ENCODE peak calls at places on chromosomes 2 and 18, in five cellular contexts. W is upper lobe of left lung, N is suprapubic skin, F is GM13976, V is HS-5. P is an unnamed sample.

GRCh38 chr2:105691942-105692341 is 52.8 kb upstream of the NCK2 start:
- DNase-seq in W (no peak), N (no peak), F (peak; percentile 52), V (no peak), P (peak; percentile 35)

GRCh38 chr2:101697124-101697793 is at the start of gene MAP4K4:
- DNase-seq in W (peak; percentile 78), N (peak; percentile 88), F (peak; percentile 64), V (no peak), P (peak; percentile 48)

GRCh38 chr2:231521-232185 is 32.2 kb downstream of the SH3YL1 start:
- DNase-seq in W (no peak), N (no peak), F (no peak), V (no peak), P (no peak)

GRCh38 chr2:144414324-144414845 is 105.5 kb downstream of the ZEB2 start:
- DNase-seq in W (peak; percentile 50), N (peak; percentile 79), F (peak; percentile 34), V (peak; percentile 90), P (peak; percentile 18)

GRCh38 chr18:77407733-77408132 is 158.1 kb downstream of the GALR1 start:
- DNase-seq in W (no peak), N (no peak), F (no peak), V (no peak), P (no peak)

GRCh38 chr18:32301976-32302743 is 112.3 kb downstream of the MEP1B start:
- DNase-seq in W (no peak), N (no peak), F (peak; percentile 51), V (peak; percentile 50), P (peak; percentile 20)

GRCh38 chr2:138956116-138956515 is 175.9 kb upstream of the NXPH2 start:
- DNase-seq in W (no peak), N (no peak), F (no peak), V (no peak), P (no peak)

GRCh38 chr2:202773576-202773975 is 98.0 kb downstream of the ICA1L start:
- DNase-seq in W (no peak), N (no peak), F (no peak), V (no peak), P (no peak)

GRCh38 chr18:79856119-79857080 is 58.7 kb downstream of the KCNG2 start:
- DNase-seq in W (peak; percentile 38), N (no peak), F (peak; percentile 77), V (no peak), P (peak; percentile 32)

GRCh38 chr2:174820361-174820760 is 56.1 kb upstream of the CHRNA1 start:
- DNase-seq in W (no peak), N (no peak), F (no peak), V (no peak), P (no peak)

GRCh38 chr18:52582516-52582915 is 242.5 kb downstream of the DCC start:
- DNase-seq in W (no peak), N (no peak), F (no peak), V (no peak), P (no peak)

GRCh38 chr2:176150338-176151198 is 782 bp upstream of the HOXD4 start:
- DNase-seq in W (no peak), N (no peak), F (no peak), V (no peak), P (no peak)

GRCh38 chr2:21424375-21424774 is 300.6 kb downstream of the TDRD15 start:
- DNase-seq in W (no peak), N (no peak), F (no peak), V (no peak), P (no peak)

GRCh38 chr2:107936427-107937359 is 49.6 kb upstream of the SLC5A7 start:
- DNase-seq in W (no peak), N (no peak), F (no peak), V (no peak), P (no peak)

GRCh38 chr2:139805378-139805777 is 1025.2 kb upstream of the NXPH2 start:
- DNase-seq in W (no peak), N (no peak), F (no peak), V (no peak), P (no peak)

GRCh38 chr2:961786-962185 is 11.1 kb downstream of the SNTG2 start:
- DNase-seq in W (no peak), N (no peak), F (no peak), V (no peak), P (no peak)

GRCh38 chr2:9095226-9095625 is 91.7 kb upstream of the MBOAT2 start:
- DNase-seq in W (no peak), N (no peak), F (no peak), V (no peak), P (no peak)

P was measured in GM06990.